ENCODE peak calls at places on chromosomes 6 and 20, in six cellular contexts. E is T follicular helper cell, C is amygdala, X is choroid plexus epithelial cell, P is NCI-H1417, M is GM03348. Q is an unnamed sample.

GRCh38 chr6:3808759-3809514 is 40.2 kb upstream of the FAM50B start:
- DNase-seq in E (no peak), C (no peak), X (peak; percentile 89), P (no peak), M (peak; percentile 93), Q (no peak)

GRCh38 chr6:124007915-124008688 is 204.4 kb downstream of the NKAIN2 start:
- DNase-seq in E (no peak), C (no peak), X (peak; percentile 22), P (peak; percentile 23), M (no peak), Q (no peak)

GRCh38 chr20:8152847-8153246 is 20.8 kb downstream of the PLCB1 start:
- DNase-seq in E (no peak), C (no peak), X (no peak), P (no peak), M (no peak), Q (no peak)

GRCh38 chr6:125910518-125910917 is 46.1 kb upstream of the HINT3 start:
- DNase-seq in E (no peak), C (no peak), X (peak; percentile 53), P (no peak), M (no peak), Q (no peak)

GRCh38 chr20:41643504-41643938 is 25.3 kb upstream of the CHD6 start:
- DNase-seq in E (no peak), C (no peak), X (peak; percentile 72), P (peak; percentile 67), M (peak; percentile 27), Q (no peak)

GRCh38 chr6:15969236-15969778 is 159.6 kb upstream of the MYLIP start:
- DNase-seq in E (no peak), C (no peak), X (no peak), P (no peak), M (no peak), Q (no peak)

GRCh38 chr6:157877573-157878011 is 54.5 kb downstream of the SNX9 start:
- DNase-seq in E (no peak), C (no peak), X (no peak), P (no peak), M (no peak), Q (no peak)

GRCh38 chr6:46629698-46630097 is 22.9 kb downstream of the CYP39A1 start:
- DNase-seq in E (no peak), C (no peak), X (no peak), P (no peak), M (no peak), Q (no peak)

GRCh38 chr6:36120539-36120938 is 9.8 kb upstream of the MAPK13 start:
- DNase-seq in E (peak; percentile 69), C (no peak), X (no peak), P (no peak), M (no peak), Q (peak; percentile 83)

GRCh38 chr6:34315780-34316179 is 67.0 kb upstream of the SMIM29 start:
- DNase-seq in E (no peak), C (no peak), X (no peak), P (no peak), M (no peak), Q (no peak)

GRCh38 chr6:4085329-4085695 is 6.4 kb upstream of the FAM217A start:
- DNase-seq in E (no peak), C (no peak), X (no peak), P (no peak), M (no peak), Q (no peak)

GRCh38 chr6:53359843-53360834 is 11.4 kb upstream of the ELOVL5 start:
- DNase-seq in E (no peak), C (no peak), X (peak; percentile 51), P (peak; percentile 10), M (peak; percentile 11), Q (no peak)

GRCh38 chr6:1686117-1687098 is 76.7 kb downstream of the FOXC1 start:
- DNase-seq in E (no peak), C (no peak), X (peak; percentile 96), P (no peak), M (peak; percentile 84), Q (no peak)

GRCh38 chr6:40440083-40440482 is 147.1 kb downstream of the LRFN2 start:
- DNase-seq in E (no peak), C (no peak), X (no peak), P (no peak), M (no peak), Q (no peak)

GRCh38 chr20:39857188-39857587 is 831.8 kb downstream of the MAFB start:
- DNase-seq in E (no peak), C (no peak), X (no peak), P (no peak), M (no peak), Q (no peak)

GRCh38 chr20:49750611-49751396 is 37.1 kb upstream of the B4GALT5 start:
- DNase-seq in E (no peak), C (no peak), X (no peak), P (no peak), M (no peak), Q (no peak)

Q was measured in stimulated activated naive CD4-positive, alpha-beta T cell.